ENCODE peak calls at places on chromosomes 7 and 10, in nine cellular contexts. One of them, this sample, is unnamed.

GRCh38 chr7:117061751-117062150 is 108.5 kb downstream of the ST7 start:
- DNase-seq in heart left ventricle: no peak
- DNase-seq in central memory CD4-positive, alpha-beta T cell: no peak
- DNase-seq in activated CD4-positive, alpha-beta T cell treated with anti-CD3 and anti-CD28 coated beads for 24 hours: no peak
- DNase-seq in putamen: no peak
- DNase-seq in T-helper 9 cell: no peak
- DNase-seq in HuH-7: no peak
- DNase-seq in NCI-H345: no peak
- DNase-seq in amniotic stem cell: no peak
- DNase-seq in this sample: no peak

GRCh38 chr10:26837139-26837538 is 23.6 kb downstream of the ABI1 start:
- DNase-seq in HuH-7: no peak
- DNase-seq in activated CD4-positive, alpha-beta T cell treated with anti-CD3 and anti-CD28 coated beads for 24 hours: no peak
- DNase-seq in amniotic stem cell: no peak
- DNase-seq in putamen: no peak
- DNase-seq in T-helper 9 cell: no peak
- DNase-seq in central memory CD4-positive, alpha-beta T cell: no peak
- DNase-seq in heart left ventricle: no peak
- DNase-seq in NCI-H345: no peak
- DNase-seq in this sample: no peak

GRCh38 chr7:98372993-98373392 is 27.9 kb downstream of the BAIAP2L1 start:
- DNase-seq in heart left ventricle: no peak
- DNase-seq in T-helper 9 cell: no peak
- DNase-seq in HuH-7: no peak
- DNase-seq in putamen: no peak
- DNase-seq in NCI-H345: no peak
- DNase-seq in central memory CD4-positive, alpha-beta T cell: no peak
- DNase-seq in activated CD4-positive, alpha-beta T cell treated with anti-CD3 and anti-CD28 coated beads for 24 hours: no peak
- DNase-seq in amniotic stem cell: no peak
- DNase-seq in this sample: no peak

GRCh38 chr10:50275650-50276235 is 24.4 kb upstream of the ASAH2 start:
- DNase-seq in amniotic stem cell: no peak
- DNase-seq in heart left ventricle: peak
- DNase-seq in NCI-H345: peak
- DNase-seq in central memory CD4-positive, alpha-beta T cell: no peak
- DNase-seq in T-helper 9 cell: peak
- DNase-seq in HuH-7: peak
- DNase-seq in putamen: peak
- DNase-seq in activated CD4-positive, alpha-beta T cell treated with anti-CD3 and anti-CD28 coated beads for 24 hours: no peak
- DNase-seq in this sample: no peak

GRCh38 chr10:105952153-105952552 is 1212.4 kb downstream of the SORCS1 start:
- DNase-seq in NCI-H345: no peak
- DNase-seq in central memory CD4-positive, alpha-beta T cell: no peak
- DNase-seq in T-helper 9 cell: no peak
- DNase-seq in amniotic stem cell: peak
- DNase-seq in putamen: no peak
- DNase-seq in HuH-7: no peak
- DNase-seq in heart left ventricle: no peak
- DNase-seq in activated CD4-positive, alpha-beta T cell treated with anti-CD3 and anti-CD28 coated beads for 24 hours: no peak
- DNase-seq in this sample: no peak

GRCh38 chr7:17633099-17633498 is 307.2 kb downstream of the SNX13 start:
- DNase-seq in activated CD4-positive, alpha-beta T cell treated with anti-CD3 and anti-CD28 coated beads for 24 hours: no peak
- DNase-seq in T-helper 9 cell: no peak
- DNase-seq in amniotic stem cell: no peak
- DNase-seq in NCI-H345: no peak
- DNase-seq in HuH-7: no peak
- DNase-seq in central memory CD4-positive, alpha-beta T cell: no peak
- DNase-seq in putamen: no peak
- DNase-seq in heart left ventricle: no peak
- DNase-seq in this sample: no peak

GRCh38 chr7:157041514-157042277 is 31.2 kb upstream of the MNX1 start:
- DNase-seq in putamen: no peak
- DNase-seq in heart left ventricle: no peak
- DNase-seq in NCI-H345: no peak
- DNase-seq in HuH-7: no peak
- DNase-seq in central memory CD4-positive, alpha-beta T cell: no peak
- DNase-seq in activated CD4-positive, alpha-beta T cell treated with anti-CD3 and anti-CD28 coated beads for 24 hours: no peak
- DNase-seq in T-helper 9 cell: no peak
- DNase-seq in amniotic stem cell: no peak
- DNase-seq in this sample: no peak

GRCh38 chr10:69715156-69715898 is 85.3 kb downstream of the FAM241B start:
- DNase-seq in T-helper 9 cell: no peak
- DNase-seq in NCI-H345: no peak
- DNase-seq in amniotic stem cell: no peak
- DNase-seq in HuH-7: no peak
- DNase-seq in activated CD4-positive, alpha-beta T cell treated with anti-CD3 and anti-CD28 coated beads for 24 hours: no peak
- DNase-seq in central memory CD4-positive, alpha-beta T cell: no peak
- DNase-seq in heart left ventricle: no peak
- DNase-seq in putamen: no peak
- DNase-seq in this sample: no peak

GRCh38 chr10:80596391-80597257 is 58.9 kb downstream of the SH2D4B start:
- DNase-seq in central memory CD4-positive, alpha-beta T cell: peak
- DNase-seq in T-helper 9 cell: no peak
- DNase-seq in amniotic stem cell: no peak
- DNase-seq in activated CD4-positive, alpha-beta T cell treated with anti-CD3 and anti-CD28 coated beads for 24 hours: peak
- DNase-seq in HuH-7: peak
- DNase-seq in putamen: no peak
- DNase-seq in NCI-H345: no peak
- DNase-seq in heart left ventricle: no peak
- DNase-seq in this sample: no peak

GRCh38 chr7:44257618-44258422 is 57.0 kb downstream of the YKT6 start:
- DNase-seq in activated CD4-positive, alpha-beta T cell treated with anti-CD3 and anti-CD28 coated beads for 24 hours: peak
- DNase-seq in HuH-7: no peak
- DNase-seq in putamen: peak
- DNase-seq in T-helper 9 cell: peak
- DNase-seq in central memory CD4-positive, alpha-beta T cell: peak
- DNase-seq in heart left ventricle: peak
- DNase-seq in amniotic stem cell: peak
- DNase-seq in NCI-H345: no peak
- DNase-seq in this sample: peak

GRCh38 chr7:70512719-70513118 is 619.2 kb upstream of the GALNT17 start:
- DNase-seq in activated CD4-positive, alpha-beta T cell treated with anti-CD3 and anti-CD28 coated beads for 24 hours: no peak
- DNase-seq in central memory CD4-positive, alpha-beta T cell: no peak
- DNase-seq in T-helper 9 cell: no peak
- DNase-seq in heart left ventricle: no peak
- DNase-seq in NCI-H345: no peak
- DNase-seq in HuH-7: no peak
- DNase-seq in putamen: no peak
- DNase-seq in amniotic stem cell: no peak
- DNase-seq in this sample: no peak

GRCh38 chr10:7260412-7260900 is 150.4 kb downstream of the SFMBT2 start:
- DNase-seq in central memory CD4-positive, alpha-beta T cell: peak
- DNase-seq in activated CD4-positive, alpha-beta T cell treated with anti-CD3 and anti-CD28 coated beads for 24 hours: no peak
- DNase-seq in T-helper 9 cell: no peak
- DNase-seq in heart left ventricle: peak
- DNase-seq in HuH-7: peak
- DNase-seq in amniotic stem cell: no peak
- DNase-seq in putamen: peak
- DNase-seq in NCI-H345: no peak
- DNase-seq in this sample: no peak

GRCh38 chr10:74585231-74586087 is 240.9 kb upstream of the KAT6B start:
- DNase-seq in central memory CD4-positive, alpha-beta T cell: peak
- DNase-seq in HuH-7: no peak
- DNase-seq in NCI-H345: peak
- DNase-seq in T-helper 9 cell: peak
- DNase-seq in putamen: peak
- DNase-seq in heart left ventricle: no peak
- DNase-seq in amniotic stem cell: no peak
- DNase-seq in activated CD4-positive, alpha-beta T cell treated with anti-CD3 and anti-CD28 coated beads for 24 hours: peak
- DNase-seq in this sample: no peak

GRCh38 chr10:32237644-32238345 is 109.2 kb downstream of the EPC1 start:
- DNase-seq in activated CD4-positive, alpha-beta T cell treated with anti-CD3 and anti-CD28 coated beads for 24 hours: no peak
- DNase-seq in HuH-7: no peak
- DNase-seq in putamen: no peak
- DNase-seq in central memory CD4-positive, alpha-beta T cell: no peak
- DNase-seq in heart left ventricle: no peak
- DNase-seq in amniotic stem cell: no peak
- DNase-seq in NCI-H345: no peak
- DNase-seq in T-helper 9 cell: no peak
- DNase-seq in this sample: no peak

GRCh38 chr10:120607016-120607709 is 150.1 kb downstream of the PLPP4 start:
- DNase-seq in NCI-H345: no peak
- DNase-seq in amniotic stem cell: peak
- DNase-seq in activated CD4-positive, alpha-beta T cell treated with anti-CD3 and anti-CD28 coated beads for 24 hours: no peak
- DNase-seq in putamen: no peak
- DNase-seq in central memory CD4-positive, alpha-beta T cell: no peak
- DNase-seq in HuH-7: no peak
- DNase-seq in heart left ventricle: no peak
- DNase-seq in T-helper 9 cell: no peak
- DNase-seq in this sample: no peak

GRCh38 chr10:125451319-125451718 is 231.6 kb downstream of the TEX36 start:
- DNase-seq in NCI-H345: no peak
- DNase-seq in amniotic stem cell: no peak
- DNase-seq in HuH-7: no peak
- DNase-seq in T-helper 9 cell: no peak
- DNase-seq in central memory CD4-positive, alpha-beta T cell: no peak
- DNase-seq in activated CD4-positive, alpha-beta T cell treated with anti-CD3 and anti-CD28 coated beads for 24 hours: no peak
- DNase-seq in putamen: no peak
- DNase-seq in heart left ventricle: no peak
- DNase-seq in this sample: no peak

GRCh38 chr10:132742837-132743194 is 43.1 kb downstream of the NKX6-2 start:
- DNase-seq in putamen: no peak
- DNase-seq in NCI-H345: no peak
- DNase-seq in heart left ventricle: no peak
- DNase-seq in HuH-7: no peak
- DNase-seq in activated CD4-positive, alpha-beta T cell treated with anti-CD3 and anti-CD28 coated beads for 24 hours: no peak
- DNase-seq in amniotic stem cell: no peak
- DNase-seq in central memory CD4-positive, alpha-beta T cell: no peak
- DNase-seq in T-helper 9 cell: no peak
- DNase-seq in this sample: no peak

This sample was measured in Right ventricle myocardium inferior.